ENCODE peak calls at places on chromosomes 2 and 18, in six cellular contexts. T is K562, F is GM12892, H is HepG2, E is H1, M is GM12878. Z is an unnamed sample.

GRCh38 chr2:204544961-204545860 is at the start of gene PARD3B:
- DNase-seq in H (peak), M (no peak), T (peak), E (peak), F (no peak), Z (peak)

GRCh38 chr2:134435505-134435904 is 181.6 kb downstream of the MGAT5 start:
- DNase-seq in H (no peak), E (no peak), M (no peak), T (no peak), F (no peak), Z (no peak)

GRCh38 chr2:9184319-9184807 is 22.2 kb upstream of the ASAP2 start:
- DNase-seq in M (no peak), T (no peak), H (no peak), F (no peak), E (no peak), Z (no peak)

GRCh38 chr2:72147303-72147970 is at the start of gene CYP26B1:
- DNase-seq in F (no peak), M (no peak), E (peak), T (no peak), H (no peak), Z (no peak)

GRCh38 chr2:109378682-109379081 is 235.1 kb downstream of the SEPTIN10 start:
- DNase-seq in T (no peak), H (no peak), E (peak), F (no peak), M (no peak), Z (no peak)

GRCh38 chr2:50126077-50126476 is 905.9 kb downstream of the NRXN1 start:
- DNase-seq in H (no peak), F (no peak), T (no peak), M (no peak), E (no peak), Z (no peak)

GRCh38 chr2:188909036-188909435 is 65.1 kb upstream of the COL3A1 start:
- DNase-seq in H (no peak), F (no peak), T (no peak), E (no peak), M (no peak), Z (no peak)

GRCh38 chr18:76453057-76453561 is 41.9 kb downstream of the ZNF516 start:
- DNase-seq in F (no peak), T (no peak), M (no peak), E (no peak), H (no peak), Z (no peak)

GRCh38 chr2:128372621-128373341 is 54.1 kb upstream of the HS6ST1 start:
- DNase-seq in E (no peak), M (no peak), H (no peak), F (no peak), T (no peak), Z (no peak)

GRCh38 chr2:239948100-239948881 is 76.9 kb downstream of the NDUFA10 start:
- DNase-seq in F (no peak), H (no peak), E (no peak), M (no peak), T (no peak), Z (no peak)

GRCh38 chr18:35355140-35355618 is 11.0 kb upstream of the ZNF24 start:
- DNase-seq in T (no peak), F (peak), M (no peak), E (peak), H (peak), Z (peak)

GRCh38 chr18:62683935-62684334 is 31.4 kb upstream of the PHLPP1 start:
- DNase-seq in F (no peak), E (no peak), T (no peak), H (no peak), M (no peak), Z (no peak)

GRCh38 chr2:2245500-2245899 is 85.6 kb downstream of the MYT1L start:
- DNase-seq in F (no peak), M (no peak), H (no peak), E (no peak), T (no peak), Z (no peak)

GRCh38 chr2:240437181-240437860 is 1.9 kb downstream of the GPC1 start:
- DNase-seq in T (no peak), M (no peak), F (no peak), H (no peak), E (no peak), Z (no peak)

GRCh38 chr2:143110759-143111428 is 18.3 kb upstream of the ARHGAP15 start:
- DNase-seq in T (peak), E (peak), F (no peak), M (peak), H (peak), Z (no peak)

GRCh38 chr2:146874260-146874658 is 970.6 kb upstream of the ACVR2A start:
- DNase-seq in E (no peak), T (no peak), H (no peak), M (no peak), F (no peak), Z (no peak)

GRCh38 chr18:10661333-10661732 is 135.5 kb downstream of the NAPG start:
- DNase-seq in F (no peak), T (no peak), H (no peak), E (no peak), M (no peak), Z (no peak)

GRCh38 chr18:75854174-75854573 is 426.7 kb upstream of the SMIM21 start:
- DNase-seq in M (no peak), F (no peak), H (peak), T (peak), E (peak), Z (no peak)

GRCh38 chr2:165700511-165700910 is 93.5 kb downstream of the GALNT3 start:
- DNase-seq in F (no peak), T (no peak), M (no peak), H (no peak), E (no peak), Z (no peak)

GRCh38 chr2:70894765-70895164 is 40.9 kb upstream of the ATP6V1B1 start:
- DNase-seq in T (no peak), F (no peak), H (no peak), E (no peak), M (no peak), Z (no peak)

GRCh38 chr18:48975817-48976649 is 25.3 kb upstream of the SMAD7 start:
- DNase-seq in E (peak), M (no peak), H (no peak), T (peak), F (peak), Z (peak)

GRCh38 chr2:111946294-111947114 is 48.1 kb downstream of the MERTK start:
- DNase-seq in T (no peak), E (no peak), M (no peak), F (no peak), H (peak), Z (no peak)

GRCh38 chr2:145845207-145845894 is 1325.4 kb upstream of the ZEB2 start:
- DNase-seq in F (no peak), M (no peak), H (peak), E (no peak), T (no peak), Z (no peak)

GRCh38 chr2:138922973-138923563 is 142.9 kb upstream of the NXPH2 start:
- DNase-seq in H (peak), T (no peak), F (no peak), E (no peak), M (no peak), Z (no peak)

GRCh38 chr18:54950221-54950620 is 9.0 kb downstream of the CCDC68 start:
- DNase-seq in F (no peak), T (no peak), M (no peak), E (no peak), H (peak), Z (no peak)

GRCh38 chr18:70384181-70384790 is 95.4 kb downstream of the SOCS6 start:
- DNase-seq in T (no peak), F (no peak), E (no peak), H (peak), M (no peak), Z (no peak)

GRCh38 chr18:56423626-56424025 is 214.8 kb downstream of the TXNL1 start:
- DNase-seq in F (no peak), E (no peak), H (no peak), T (no peak), M (no peak), Z (no peak)

GRCh38 chr2:73028841-73029240 is 42.7 kb downstream of the SFXN5 start:
- DNase-seq in E (no peak), H (no peak), T (no peak), M (no peak), F (no peak), Z (no peak)

GRCh38 chr2:216583157-216583556 is 50.1 kb upstream of the IGFBP2 start:
- DNase-seq in H (no peak), F (no peak), E (no peak), M (no peak), T (no peak), Z (no peak)

GRCh38 chr2:223041527-223042109 is 10.4 kb upstream of the KCNE4 start:
- DNase-seq in F (no peak), H (no peak), E (no peak), T (peak), M (no peak), Z (no peak)

GRCh38 chr2:114769991-114770390 is 327.6 kb downstream of the DPP10 start:
- DNase-seq in E (no peak), M (no peak), F (no peak), H (no peak), T (no peak), Z (no peak)

GRCh38 chr2:98508690-98509054 is 64.0 kb downstream of the INPP4A start:
- DNase-seq in H (no peak), T (peak), F (no peak), M (no peak), E (no peak), Z (no peak)

GRCh38 chr2:164873096-164873670 is 31.6 kb upstream of the COBLL1 start:
- DNase-seq in H (no peak), E (no peak), T (no peak), F (no peak), M (no peak), Z (no peak)

GRCh38 chr2:127811397-127811860 is 458 bp upstream of the WDR33 start:
- DNase-seq in H (no peak), T (no peak), F (no peak), M (no peak), E (no peak), Z (no peak)

GRCh38 chr18:51211552-51211951 is 14.1 kb upstream of the MEX3C start:
- DNase-seq in F (no peak), M (peak), H (peak), T (no peak), E (no peak), Z (no peak)

GRCh38 chr2:66434679-66435548 is at the start of gene MEIS1:
- DNase-seq in E (peak), H (peak), M (no peak), T (peak), F (no peak), Z (no peak)

GRCh38 chr2:159246325-159246988 is 40.0 kb downstream of the WDSUB1 start:
- DNase-seq in T (no peak), E (no peak), M (no peak), F (no peak), H (no peak), Z (no peak)

GRCh38 chr18:23237524-23238151 is 102.4 kb downstream of the CABLES1 start:
- DNase-seq in E (no peak), M (peak), T (no peak), F (peak), H (no peak), Z (peak)

GRCh38 chr2:188726561-188727247 is 247.5 kb upstream of the COL3A1 start:
- DNase-seq in T (no peak), H (no peak), F (no peak), E (no peak), M (no peak), Z (no peak)

GRCh38 chr2:39008663-39009062 is 112.2 kb downstream of the SOS1 start:
- DNase-seq in M (no peak), F (no peak), H (no peak), E (no peak), T (no peak), Z (no peak)

GRCh38 chr2:39013871-39014270 is 107.0 kb downstream of the SOS1 start:
- DNase-seq in M (no peak), E (no peak), H (no peak), F (no peak), T (no peak), Z (no peak)

DNA sequence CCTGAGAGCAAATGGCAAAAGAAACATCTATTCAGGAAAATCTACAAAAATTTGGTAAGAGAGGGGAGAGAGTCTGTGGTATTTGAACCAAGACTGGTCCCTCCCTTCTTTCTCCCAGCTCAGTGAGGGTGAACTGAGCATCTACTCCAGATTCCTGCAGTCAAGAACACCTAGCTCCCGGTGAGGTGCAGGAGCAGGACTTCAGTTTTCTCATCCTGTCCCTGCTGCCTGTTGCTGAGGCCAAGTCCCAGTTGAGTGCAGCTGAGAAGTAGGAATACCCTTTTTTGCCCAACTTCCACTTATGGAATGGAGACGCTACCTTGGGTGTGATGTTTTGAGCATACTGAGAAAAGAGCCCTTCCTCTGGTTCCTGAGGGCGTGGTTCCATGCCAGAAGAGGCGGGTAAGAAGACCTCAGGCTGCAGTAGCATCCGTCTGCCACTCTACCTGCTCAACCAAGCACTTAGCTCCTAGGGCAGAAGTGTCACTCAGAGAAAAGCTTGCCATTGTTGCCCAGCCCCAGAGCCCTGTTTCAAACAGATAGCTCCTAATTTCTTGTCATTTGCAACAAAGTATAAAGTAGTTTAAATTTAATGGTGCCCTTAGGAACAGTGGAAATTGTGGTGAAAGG is 112.9 kb downstream of the SOS1 start:
- DNase-seq in H (no peak), F (no peak), E (no peak), M (no peak), T (no peak), Z (no peak)
- TF ChIP-seq TAF1 in H (no peak), F (no peak), E (no peak), M (no peak), T (no peak), Z (no peak)

GRCh38 chr2:86439879-86440630 is 1.1 kb upstream of the KDM3A start:
- DNase-seq in E (no peak), H (no peak), M (no peak), F (no peak), T (no peak), Z (no peak)
- TF ChIP-seq POLR2A in E (no peak), H (no peak), M (no peak), F (no peak), T (no peak), Z (no peak)

GRCh38 chr2:85936421-85937068 is 47.8 kb upstream of the ST3GAL5 start:
- DNase-seq in H (no peak), E (no peak), M (no peak), F (no peak), T (no peak), Z (no peak)

GRCh38 chr2:85937069-85937439 is 48.3 kb upstream of the ST3GAL5 start:
- DNase-seq in F (no peak), T (no peak), M (no peak), E (no peak), H (no peak), Z (no peak)

GRCh38 chr2:85933753-85934594 is 45.2 kb upstream of the ST3GAL5 start:
- DNase-seq in H (no peak), M (no peak), T (peak), F (no peak), E (no peak), Z (no peak)

GRCh38 chr2:85935170-85935745 is 46.5 kb upstream of the ST3GAL5 start:
- DNase-seq in F (no peak), T (no peak), E (no peak), M (no peak), H (no peak), Z (no peak)

GRCh38 chr2:85935746-85936208 is 47.0 kb upstream of the ST3GAL5 start:
- DNase-seq in F (no peak), T (no peak), H (no peak), M (no peak), E (no peak), Z (no peak)
- TF ChIP-seq TAF1 in F (no peak), T (no peak), H (no peak), M (no peak), E (no peak), Z (no peak)

GRCh38 chr2:174595415-174595814 is 2.2 kb downstream of the WIPF1 start:
- DNase-seq in E (no peak), M (no peak), F (no peak), H (no peak), T (no peak), Z (no peak)

GRCh38 chr2:174591740-174592139 is 5.9 kb downstream of the WIPF1 start:
- DNase-seq in F (no peak), M (no peak), T (no peak), H (no peak), E (no peak), Z (no peak)

GRCh38 chr2:174593041-174593440 is 4.6 kb downstream of the WIPF1 start:
- DNase-seq in F (no peak), H (no peak), E (no peak), T (no peak), M (no peak), Z (no peak)

GRCh38 chr2:174594451-174594850 is 3.2 kb downstream of the WIPF1 start:
- DNase-seq in F (no peak), H (no peak), T (no peak), E (no peak), M (no peak), Z (no peak)

GRCh38 chr2:174593574-174594203 is 3.9 kb downstream of the WIPF1 start:
- DNase-seq in F (no peak), H (no peak), E (no peak), M (peak), T (no peak), Z (no peak)
- TF ChIP-seq POLR2A in F (peak), H (no peak), E (no peak), M (peak), T (no peak), Z (peak)

DNA sequence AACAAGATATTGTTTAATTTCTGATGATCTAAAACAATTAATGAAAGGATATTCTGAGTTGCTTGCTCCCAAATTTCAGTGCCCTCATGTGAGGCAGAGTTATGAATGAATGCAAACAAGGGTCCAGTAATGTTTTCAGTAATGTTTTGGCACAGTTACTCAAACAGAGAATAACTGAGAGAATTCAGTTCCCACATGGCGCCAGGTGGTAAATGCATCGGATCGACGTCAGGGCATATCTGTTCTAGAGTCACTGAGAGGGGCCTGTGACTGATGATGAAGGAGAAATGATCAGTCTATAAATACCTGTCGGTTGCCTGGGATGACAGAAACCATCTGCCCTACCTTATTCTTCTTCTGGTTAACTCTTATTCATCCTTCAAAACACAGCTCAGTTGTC is 81.4 kb downstream of the KCNS3 start:
- DNase-seq in E (no peak), M (no peak), F (no peak), H (no peak), T (no peak), Z (no peak)
- TF ChIP-seq TAF1 in E (no peak), M (no peak), F (no peak), H (no peak), T (no peak), Z (no peak)

GRCh38 chr2:176122633-176123482 is at the start of gene HOXD9:
- DNase-seq in F (no peak), T (no peak), H (no peak), E (peak), M (no peak), Z (no peak)
- TF ChIP-seq POLR2A in F (no peak), T (no peak), H (no peak), E (no peak), M (no peak), Z (no peak)